ENCODE peak calls at places on chromosome 10, in six cellular contexts. D, F, Q, A, W and O are unnamed samples. For H3K9me3, the result is how much of the 10 kb centered on the place peaks cover.

GRCh38 chr10:45470098-45471012 is 96.3 kb downstream of the ALOX5 start:
- DNase-seq in D (peak), F (no peak), Q (no peak), A (peak), W (peak), O (no peak)

GRCh38 chr10:93079663-93080349 is 6.1 kb downstream of the CYP26A1 start:
- DNase-seq in D (no peak), F (no peak), Q (no peak), A (no peak), W (no peak), O (no peak)

GRCh38 chr10:91144961-91145360 is 75.5 kb upstream of the PCGF5 start:
- DNase-seq in D (peak), F (no peak), Q (no peak), A (no peak), W (no peak), O (no peak)

GRCh38 chr10:81303656-81304055 is 571.3 kb upstream of the NRG3 start:
- DNase-seq in D (no peak), F (no peak), Q (no peak), A (no peak), W (no peak), O (no peak)

GRCh38 chr10:29253096-29254029 is 35.5 kb upstream of the LYZL1 start:
- DNase-seq in D (peak), F (no peak), Q (no peak), A (no peak), W (no peak), O (no peak)

GRCh38 chr10:99850041-99850766 is 67.8 kb downstream of the ABCC2 start:
- DNase-seq in D (no peak), F (peak), Q (no peak), A (no peak), W (no peak), O (no peak)

GRCh38 chr10:73554729-73555128 is 36.4 kb downstream of the USP54 start:
- DNase-seq in D (no peak), F (no peak), Q (no peak), A (no peak), W (no peak), O (no peak)

GRCh38 chr10:71039551-71039950 is 151.2 kb upstream of the PCBD1 start:
- DNase-seq in D (no peak), F (no peak), Q (no peak), A (no peak), W (no peak), O (peak)

GRCh38 chr10:74282151-74282852 is 131.3 kb downstream of the ADK start:
- DNase-seq in D (peak), F (no peak), Q (no peak), A (no peak), W (no peak), O (no peak)

GRCh38 chr10:23199768-23200511 is 7.8 kb downstream of the PTF1A start:
- DNase-seq in D (no peak), F (no peak), Q (no peak), A (no peak), W (no peak), O (no peak)

GRCh38 chr10:77456414-77456813 is 181.2 kb downstream of the KCNMA1 start:
- DNase-seq in D (no peak), F (no peak), Q (no peak), A (no peak), W (no peak), O (no peak)

GRCh38 chr10:31927597-31928530 is 767 bp downstream of the ARHGAP12 start:
- DNase-seq in D (peak), F (peak), Q (peak), A (peak), W (peak), O (peak)

GRCh38 chr10:88232978-88233537 is 350.1 kb downstream of the RNLS start:
- DNase-seq in D (no peak), F (no peak), Q (no peak), A (no peak), W (no peak), O (no peak)

GRCh38 chr10:96746503-96746902 is 26.2 kb upstream of the PIK3AP1 start:
- DNase-seq in D (no peak), F (no peak), Q (no peak), A (no peak), W (no peak), O (no peak)

GRCh38 chr10:132905661-132906060 is 36.7 kb downstream of the CFAP46 start:
- DNase-seq in D (no peak), F (no peak), Q (no peak), A (no peak), W (no peak), O (peak)

GRCh38 chr10:12849351-12850181 is 151.9 kb downstream of the CCDC3 start:
- DNase-seq in D (no peak), F (no peak), Q (peak), A (no peak), W (no peak), O (no peak)

GRCh38 chr10:3465406-3465891 is 292.9 kb upstream of the PITRM1 start:
- DNase-seq in D (no peak), F (no peak), Q (no peak), A (no peak), W (no peak), O (no peak)

GRCh38 chr10:42637142-42637541 is 1.2 kb downstream of the ZNF33B start:
- DNase-seq in D (no peak), F (no peak), Q (no peak), A (no peak), W (no peak), O (no peak)

GRCh38 chr10:87761153-87761552 is 56.9 kb downstream of the ATAD1 start:
- DNase-seq in D (no peak), F (no peak), Q (no peak), A (no peak), W (no peak), O (no peak)

DNA sequence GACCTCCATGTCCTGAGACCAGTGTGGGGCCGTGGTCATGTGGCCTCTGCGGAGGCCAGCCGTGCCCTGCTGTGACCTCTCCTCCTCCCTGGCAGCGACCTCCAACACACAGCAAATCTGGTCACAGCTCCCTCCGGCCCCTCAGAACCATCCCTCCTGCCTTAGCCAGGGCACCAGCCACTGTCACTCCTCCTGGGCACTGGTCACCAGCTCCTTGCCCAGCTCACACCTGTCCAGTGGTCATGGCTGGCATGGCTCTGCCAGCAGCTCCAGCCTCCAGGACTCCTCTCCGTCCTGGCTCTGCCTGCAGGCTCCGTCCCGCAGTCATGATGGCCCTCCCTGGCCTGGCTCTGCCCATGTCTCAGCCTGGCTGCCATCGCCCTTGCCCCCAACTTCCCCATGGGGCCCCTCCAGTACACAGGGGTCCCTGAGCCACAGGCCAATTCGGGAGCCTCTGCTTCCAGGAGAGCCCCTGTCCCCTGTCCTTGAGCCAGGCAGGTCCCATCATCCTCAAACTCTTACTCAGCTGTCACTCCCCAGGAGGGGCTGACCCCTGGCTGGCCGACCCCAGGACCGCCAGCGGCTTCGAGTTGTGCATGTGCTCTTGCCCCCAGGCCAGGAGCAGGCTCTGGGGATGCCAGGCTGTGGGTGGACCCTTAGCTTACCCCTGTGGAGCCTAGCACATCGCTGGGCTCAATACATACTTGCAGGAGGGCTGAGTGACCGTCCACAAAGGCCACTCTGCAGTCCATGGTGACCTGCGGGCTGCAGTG is 92.5 kb downstream of the TCERG1L start:
- DNase-seq in D (no peak), F (no peak), Q (no peak), A (no peak), W (no peak), O (no peak)
- H3K9me3 ChIP-seq in D (under half), F (under half), Q (under half), A (under half), W (under half), O (under half)

GRCh38 chr10:79493806-79494205 is 18.5 kb upstream of the EIF5AL1 start:
- DNase-seq in D (no peak), F (no peak), Q (no peak), A (no peak), W (no peak), O (no peak)

GRCh38 chr10:79492256-79492655 is 20.1 kb upstream of the EIF5AL1 start:
- DNase-seq in D (no peak), F (no peak), Q (no peak), A (no peak), W (no peak), O (no peak)

GRCh38 chr10:79491171-79491835 is 21.0 kb upstream of the EIF5AL1 start:
- DNase-seq in D (no peak), F (no peak), Q (no peak), A (no peak), W (no peak), O (no peak)

GRCh38 chr10:79494871-79495270 is 17.5 kb upstream of the EIF5AL1 start:
- DNase-seq in D (no peak), F (no peak), Q (no peak), A (no peak), W (no peak), O (no peak)

GRCh38 chr10:79492839-79493238 is 19.5 kb upstream of the EIF5AL1 start:
- DNase-seq in D (no peak), F (no peak), Q (no peak), A (no peak), W (no peak), O (no peak)
- H3K9me3 ChIP-seq in D (under half), F (under half), Q (under half), A (under half), W (under half), O (under half)

DNA sequence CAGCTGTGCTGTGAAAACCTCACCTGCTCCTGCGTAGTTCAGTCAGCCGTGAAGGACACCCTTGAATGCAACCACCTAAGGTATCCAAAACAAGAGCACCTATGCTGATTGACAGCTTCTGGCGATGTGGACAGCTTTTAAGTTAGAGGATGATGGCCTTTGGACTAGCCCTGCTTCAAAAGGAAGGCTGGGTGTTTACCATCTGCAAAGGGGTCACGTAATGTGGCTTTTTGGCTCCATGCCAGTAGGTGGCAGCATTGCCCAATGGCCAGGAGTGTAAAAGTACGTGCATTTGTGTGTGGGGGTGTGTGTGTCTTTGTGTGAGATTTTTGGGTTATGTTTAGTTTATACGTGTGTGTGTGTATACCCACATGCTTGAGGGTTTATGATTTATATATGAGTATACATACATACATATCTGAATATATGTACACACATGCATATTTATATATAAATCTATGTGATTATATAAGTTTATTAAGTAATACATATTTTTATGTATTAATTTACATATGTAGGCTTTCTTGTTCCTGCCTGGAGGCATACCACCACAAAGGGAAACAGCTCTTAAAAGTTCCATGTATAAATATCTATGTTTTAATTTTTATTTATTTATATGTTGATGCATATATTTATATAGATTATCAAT is 236.3 kb upstream of the ANKRD30A start:
- DNase-seq in D (peak), F (peak), Q (no peak), A (no peak), W (no peak), O (no peak)
- H3K9me3 ChIP-seq in D (under half), F (under half), Q (under half), A (under half), W (under half), O (under half)

GRCh38 chr10:6707329-6707728 is 127.3 kb upstream of the PRKCQ start:
- DNase-seq in D (no peak), F (no peak), Q (no peak), A (no peak), W (no peak), O (no peak)
- H3K9me3 ChIP-seq in D (under half), F (under half), Q (under half), A (under half), W (under half), O (under half)

GRCh38 chr10:126949161-126949503 is 43.9 kb downstream of the DOCK1 start:
- DNase-seq in D (no peak), F (no peak), Q (no peak), A (no peak), W (no peak), O (no peak)
- H3K9me3 ChIP-seq in D (under half), F (under half), Q (under half), A (under half), W (under half), O (under half)

GRCh38 chr10:4567637-4568036 is 258.4 kb upstream of the AKR1E2 start:
- DNase-seq in D (no peak), F (no peak), Q (no peak), A (no peak), W (no peak), O (no peak)
- H3K9me3 ChIP-seq in D (under half), F (under half), Q (under half), A (under half), W (under half), O (under half)

DNA sequence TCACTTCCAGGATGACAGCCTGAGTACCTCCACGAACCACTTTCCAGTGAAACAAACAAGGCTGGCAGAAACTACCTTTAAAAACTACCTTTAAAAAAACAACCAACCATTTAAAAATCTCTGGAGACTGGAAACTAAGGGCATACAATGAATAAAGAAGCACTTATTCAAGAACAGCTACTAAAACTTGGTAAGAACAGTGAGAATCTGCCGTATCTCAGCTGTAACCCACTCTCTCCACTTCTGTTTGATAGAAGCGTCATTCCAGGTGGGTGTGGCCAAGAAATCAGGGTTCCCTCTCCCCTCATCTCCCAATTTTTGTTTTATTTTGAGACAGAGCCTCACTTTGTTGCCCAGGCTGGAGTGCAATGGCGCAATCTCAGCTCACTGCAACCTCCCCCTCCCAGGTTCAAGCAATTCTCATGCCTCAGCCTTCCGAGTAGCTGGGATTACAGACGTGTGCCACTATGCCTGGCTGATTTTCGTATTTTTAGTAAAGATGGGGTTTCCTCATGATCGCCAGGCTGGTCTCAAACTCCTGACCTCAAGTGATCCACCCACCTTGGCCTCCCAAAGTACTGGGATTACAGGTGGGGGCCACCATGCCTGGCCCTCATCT is 158.8 kb upstream of the CHST15 start:
- DNase-seq in D (no peak), F (no peak), Q (no peak), A (no peak), W (no peak), O (no peak)
- H3K9me3 ChIP-seq in D (under half), F (under half), Q (under half), A (under half), W (under half), O (under half)

DNA sequence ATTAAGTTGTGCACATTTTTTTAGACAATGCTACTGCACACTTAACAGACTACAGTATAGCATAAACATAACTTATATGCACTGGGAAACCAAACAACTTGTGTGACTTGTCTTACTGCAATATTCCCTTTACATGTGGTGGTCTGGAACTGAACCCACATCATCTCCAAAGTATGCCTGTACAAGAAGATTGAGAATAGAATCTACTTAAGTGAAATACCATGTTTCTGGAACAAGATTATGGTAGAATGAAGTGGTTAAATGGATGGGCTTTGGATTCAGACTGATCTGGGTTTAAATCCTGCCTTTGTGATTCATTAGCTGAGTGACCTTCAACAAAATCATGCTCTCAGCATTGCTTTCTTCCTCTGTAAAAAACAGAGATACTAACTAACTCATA is 30.7 kb downstream of the CUL2 start:
- DNase-seq in D (no peak), F (no peak), Q (no peak), A (no peak), W (no peak), O (no peak)
- H3K9me3 ChIP-seq in D (under half), F (under half), Q (under half), A (under half), W (under half), O (under half)

DNA sequence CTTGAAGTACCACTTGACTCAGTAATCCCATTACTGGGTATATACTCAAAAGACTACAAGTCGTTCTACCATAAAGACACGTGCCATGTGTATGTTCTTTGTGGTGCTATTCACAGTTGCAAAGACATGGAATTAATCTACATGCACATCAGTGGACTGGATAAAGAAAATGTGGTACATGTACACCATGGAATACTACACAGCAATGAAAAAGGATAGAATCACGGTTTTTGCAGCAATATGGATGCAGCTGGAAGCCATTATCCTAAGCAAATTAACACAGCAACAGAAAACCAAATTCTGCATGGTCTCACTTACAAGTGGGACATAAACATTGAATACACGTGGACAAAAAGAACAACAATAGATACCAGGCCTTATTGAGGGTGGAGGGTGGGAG is 583.4 kb upstream of the CELF2 start:
- DNase-seq in D (no peak), F (no peak), Q (no peak), A (no peak), W (no peak), O (no peak)
- H3K9me3 ChIP-seq in D (under half), F (under half), Q (under half), A (under half), W (under half), O (under half)